ENCODE peak calls at places on chromosome 15, in four cellular contexts. W, X, N and O are unnamed samples.

GRCh38 chr15:83014205-83014653 is 2.8 kb upstream of the C15orf40 start:
- DNase-seq in N (peak), X (no peak), W (no peak), O (no peak)

GRCh38 chr15:92095691-92096090 is 242.2 kb downstream of the SLCO3A1 start:
- DNase-seq in N (no peak), X (no peak), W (no peak), O (no peak)

GRCh38 chr15:72163719-72164118 is 33.9 kb downstream of the GRAMD2A start:
- DNase-seq in X (no peak), N (no peak), W (no peak), O (no peak)

GRCh38 chr15:70049701-70050445 is 47.8 kb downstream of the TLE3 start:
- DNase-seq in N (no peak), W (no peak), X (no peak), O (no peak)

GRCh38 chr15:85691350-85692240 is 103.1 kb downstream of the KLHL25 start:
- DNase-seq in X (no peak), W (no peak), N (no peak), O (no peak)

GRCh38 chr15:70815604-70816003 is 38.4 kb downstream of the LARP6 start:
- DNase-seq in X (no peak), W (peak), N (no peak), O (no peak)

GRCh38 chr15:65396283-65396964 is 18.6 kb upstream of the IGDCC3 start:
- DNase-seq in N (no peak), W (no peak), X (peak), O (no peak)

GRCh38 chr15:40511093-40511471 is 40.3 kb downstream of the CHST14 start:
- DNase-seq in W (no peak), X (no peak), N (no peak), O (no peak)

GRCh38 chr15:68025860-68026424 is 28.2 kb upstream of the PIAS1 start:
- DNase-seq in W (peak), X (no peak), N (no peak), O (peak)

GRCh38 chr15:89828324-89829145 is 13.9 kb upstream of the ANPEP start:
- DNase-seq in W (no peak), N (no peak), X (no peak), O (peak)

GRCh38 chr15:72227192-72227586 is 3.8 kb downstream of the PKM start:
- DNase-seq in W (peak), X (no peak), N (peak), O (peak)

GRCh38 chr15:50235794-50236193 is 29.7 kb downstream of the HDC start:
- DNase-seq in N (peak), X (no peak), W (no peak), O (no peak)

GRCh38 chr15:58212909-58213526 is 74.8 kb downstream of the AQP9 start:
- DNase-seq in N (peak), X (no peak), W (peak), O (peak)

GRCh38 chr15:85149460-85150129 is 167.9 kb downstream of the PDE8A start:
- DNase-seq in X (no peak), N (no peak), W (no peak), O (no peak)

GRCh38 chr15:42686281-42686680 is 50.6 kb downstream of the CDAN1 start:
- DNase-seq in X (no peak), W (no peak), N (no peak), O (no peak)

GRCh38 chr15:57692709-57693108 is 13.8 kb upstream of the POLR2M start:
- DNase-seq in X (no peak), W (no peak), N (no peak), O (no peak)

GRCh38 chr15:85879334-85880163 is 84.8 kb upstream of the KLHL25 start:
- DNase-seq in X (no peak), W (no peak), N (no peak), O (peak)

GRCh38 chr15:59764775-59765174 is 75.7 kb upstream of the BNIP2 start:
- DNase-seq in X (no peak), N (peak), W (no peak), O (no peak)

GRCh38 chr15:63947228-63947627 is 99.1 kb downstream of the DAPK2 start:
- DNase-seq in N (no peak), X (no peak), W (no peak), O (no peak)

GRCh38 chr15:26280281-26280680 is 417.2 kb upstream of the ATP10A start:
- DNase-seq in X (no peak), W (no peak), N (no peak), O (no peak)

GRCh38 chr15:70488002-70488605 is 275.3 kb downstream of the UACA start:
- DNase-seq in X (peak), W (peak), N (peak), O (peak)

GRCh38 chr15:38920966-38921365 is 356.4 kb upstream of the RASGRP1 start:
- DNase-seq in W (no peak), X (no peak), N (no peak), O (no peak)

GRCh38 chr15:100704281-100705055 is 102.1 kb downstream of the ASB7 start:
- DNase-seq in N (no peak), W (no peak), X (no peak), O (no peak)

GRCh38 chr15:41899854-41900442 is 6.1 kb upstream of the SPTBN5 start:
- DNase-seq in N (no peak), W (no peak), X (no peak), O (no peak)

GRCh38 chr15:71792521-71792920 is 17.8 kb upstream of the NR2E3 start:
- DNase-seq in X (no peak), W (no peak), N (no peak), O (no peak)

GRCh38 chr15:66306381-66306780 is 13.0 kb downstream of the DIS3L start:
- DNase-seq in W (no peak), N (no peak), X (no peak), O (no peak)

GRCh38 chr15:61133361-61133760 is 95.7 kb downstream of the RORA start:
- DNase-seq in N (no peak), X (no peak), W (no peak), O (no peak)

GRCh38 chr15:38662805-38663204 is 98.2 kb upstream of the RASGRP1 start:
- DNase-seq in W (no peak), X (no peak), N (no peak), O (no peak)

GRCh38 chr15:90880381-90881145 is 3.7 kb upstream of the FES start:
- DNase-seq in N (no peak), X (no peak), W (no peak), O (no peak)

GRCh38 chr15:81723758-81724157 is 322.1 kb downstream of the MEX3B start:
- DNase-seq in N (no peak), X (no peak), W (no peak), O (no peak)

GRCh38 chr15:80106051-80106450 is 46.6 kb downstream of the ZFAND6 start:
- DNase-seq in W (no peak), N (no peak), X (no peak), O (no peak)

GRCh38 chr15:81311834-81312459 is 12.0 kb downstream of the STARD5 start:
- DNase-seq in W (no peak), N (no peak), X (no peak), O (no peak)

GRCh38 chr15:36622247-36622795 is 42.9 kb downstream of the CDIN1 start:
- DNase-seq in W (no peak), N (no peak), X (no peak), O (no peak)

GRCh38 chr15:51887887-51888592 is 58.6 kb downstream of the TMOD3 start:
- DNase-seq in W (peak), N (no peak), X (no peak), O (peak)

GRCh38 chr15:101807345-101807945 is 4.1 kb downstream of the OR4F6 start:
- DNase-seq in N (no peak), W (no peak), X (no peak), O (no peak)
- TF ChIP-seq PHF8 in N (no peak), W (no peak), X (no peak), O (no peak)

GRCh38 chr15:87866961-87867360 is 389.6 kb downstream of the NTRK3 start:
- DNase-seq in N (no peak), X (no peak), W (no peak), O (no peak)

GRCh38 chr15:87858651-87859050 is 397.9 kb downstream of the NTRK3 start:
- DNase-seq in W (no peak), N (no peak), X (no peak), O (no peak)

GRCh38 chr15:87860743-87861142 is 395.8 kb downstream of the NTRK3 start:
- DNase-seq in W (no peak), X (no peak), N (no peak), O (no peak)

DNA sequence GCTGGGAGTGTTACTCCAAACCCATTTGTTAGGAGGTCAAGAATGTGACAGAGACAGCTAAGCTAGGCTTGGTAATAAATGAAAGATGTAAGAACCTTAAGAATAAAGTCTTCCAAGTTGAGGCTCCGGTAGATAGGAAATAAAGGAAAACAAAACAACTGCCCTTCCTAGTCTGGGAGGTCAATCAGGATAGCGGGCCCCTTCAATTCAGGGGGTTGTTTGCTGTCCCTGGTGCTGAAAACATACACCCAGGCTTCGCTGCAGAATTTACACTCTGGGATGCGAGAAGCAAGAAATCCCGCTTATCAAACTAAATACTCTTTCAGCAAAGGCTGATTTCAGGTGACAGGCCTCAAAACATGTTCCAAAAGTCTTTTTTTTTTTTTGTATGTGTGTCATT is 393.4 kb downstream of the NTRK3 start:
- DNase-seq in N (peak), X (peak), W (no peak), O (no peak)
- TF ChIP-seq PHF8 in N (no peak), X (no peak), W (no peak), O (no peak)

DNA sequence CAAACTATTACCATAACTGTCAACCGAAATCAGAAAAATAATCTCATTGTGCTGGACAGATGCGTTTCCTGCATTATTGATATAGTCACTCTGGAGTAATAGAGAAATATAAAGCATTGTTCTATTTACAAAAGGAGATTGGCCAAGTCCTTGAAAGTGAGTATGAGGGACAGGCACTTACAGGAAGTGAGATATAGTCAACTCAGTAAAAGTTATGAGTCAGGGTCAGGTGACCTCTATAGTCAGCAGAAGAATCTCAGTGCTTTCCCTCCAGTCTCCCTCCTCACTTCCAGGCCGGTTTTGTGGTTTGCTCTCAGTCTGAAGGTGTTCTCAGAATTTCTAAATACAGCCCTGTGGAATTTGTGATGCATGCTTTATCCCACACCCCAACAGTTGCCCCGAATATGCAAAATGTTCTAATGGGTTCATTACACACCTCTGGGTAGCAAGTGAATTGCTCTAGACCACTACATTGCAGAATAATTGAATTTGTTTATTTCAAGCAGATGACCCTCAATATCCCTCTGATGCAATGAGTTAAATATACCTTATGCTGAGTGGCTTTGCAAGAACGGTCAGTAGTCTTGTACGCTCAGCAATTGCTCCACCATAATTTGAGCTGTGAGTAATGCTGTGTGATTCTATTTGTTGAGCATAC is 787.7 kb downstream of the MCTP2 start:
- DNase-seq in N (peak), X (no peak), W (no peak), O (no peak)
- TF ChIP-seq PHF8 in N (no peak), X (no peak), W (no peak), O (no peak)

DNA sequence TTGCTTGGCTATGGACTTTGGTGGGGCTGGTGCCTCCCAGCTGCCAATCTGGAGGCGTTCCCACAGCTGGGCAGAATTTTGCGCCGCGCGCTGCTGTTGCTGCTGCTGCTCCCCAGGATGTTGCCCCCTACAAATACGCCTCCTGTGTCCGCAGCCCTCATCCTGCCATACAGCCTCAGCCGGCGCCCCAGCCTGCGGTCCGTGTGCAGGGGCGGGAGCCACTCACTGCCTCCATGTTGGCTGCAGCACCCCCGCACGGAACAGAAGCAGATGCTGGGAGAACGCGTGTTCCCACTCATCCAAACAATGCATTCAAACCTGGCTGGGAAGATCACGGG is 197.7 kb upstream of the MCTP2 start:
- DNase-seq in X (no peak), W (no peak), N (no peak), O (no peak)
- TF ChIP-seq PHF8 in X (no peak), W (no peak), N (no peak), O (no peak)

DNA sequence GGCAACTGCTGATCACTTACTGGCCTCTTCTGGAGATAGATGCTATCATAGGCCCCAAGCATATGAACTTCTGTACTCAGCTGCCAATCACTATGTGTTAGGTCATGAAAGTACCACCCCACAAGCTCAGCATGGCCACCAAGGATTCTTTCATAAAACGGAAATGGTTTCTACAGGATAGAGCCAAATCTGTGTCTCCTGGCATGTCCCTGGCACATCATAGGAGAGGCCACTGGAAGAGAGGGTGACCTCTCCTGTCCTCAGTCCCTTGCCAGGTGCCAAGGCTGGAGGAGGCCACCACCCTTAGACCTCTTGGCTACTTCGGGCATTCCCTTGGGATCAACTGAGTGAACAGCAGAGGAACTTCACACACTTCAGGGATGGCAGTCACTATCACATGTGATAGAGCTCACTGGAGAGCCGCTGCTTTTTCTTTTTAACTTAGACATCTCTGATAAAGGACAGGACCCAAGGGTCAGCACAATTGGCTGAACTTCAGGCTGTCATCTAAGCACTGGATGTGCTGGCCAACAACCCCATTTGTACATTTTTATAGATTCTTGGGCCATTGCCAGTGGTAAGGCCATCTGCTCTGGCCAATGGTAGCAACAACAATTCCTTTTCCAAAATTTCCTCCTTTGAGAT is 425.2 kb downstream of the SQOR start:
- DNase-seq in W (no peak), N (no peak), X (no peak), O (no peak)
- TF ChIP-seq PHF8 in W (no peak), N (no peak), X (no peak), O (no peak)

GRCh38 chr15:44243146-44243545 is 45.4 kb upstream of the GOLM2 start:
- DNase-seq in N (no peak), X (no peak), W (no peak), O (no peak)
- TF ChIP-seq PHF8 in N (no peak), X (no peak), W (no peak), O (no peak)